ENCODE peak calls at places on chromosomes 2 and 18, in seven cellular contexts. L is HCT116; O is kidney; F is fibroblast of mammary gland; G is heart right ventricle; D is CD8-positive, alpha-beta T cell; B is choroid plexus epithelial cell. V is an unnamed sample.

GRCh38 chr18:39870586-39870985 is 2084.4 kb upstream of the PIK3C3 start:
- DNase-seq in L (no peak), O (no peak), F (peak; percentile 7), G (no peak), D (no peak), B (peak; percentile 27), V (no peak)

GRCh38 chr2:190182071-190182524 is 119.6 kb upstream of the MSTN start:
- DNase-seq in L (no peak), O (no peak), F (no peak), G (no peak), D (no peak), B (no peak), V (no peak)

GRCh38 chr2:19272039-19272438 is 86.4 kb downstream of the OSR1 start:
- DNase-seq in L (no peak), O (no peak), F (no peak), G (no peak), D (no peak), B (no peak), V (no peak)

GRCh38 chr2:47451790-47452189 is 48.8 kb downstream of the MSH2 start:
- DNase-seq in L (no peak), O (no peak), F (no peak), G (no peak), D (no peak), B (no peak), V (no peak)

GRCh38 chr2:167670588-167670987 is 576.8 kb downstream of the STK39 start:
- DNase-seq in L (no peak), O (no peak), F (no peak), G (no peak), D (no peak), B (no peak), V (no peak)

GRCh38 chr18:58213445-58213844 is 169.4 kb downstream of the NEDD4L start:
- DNase-seq in L (no peak), O (no peak), F (peak; percentile 95), G (no peak), D (no peak), B (peak; percentile 88), V (no peak)

GRCh38 chr2:232611559-232612218 is 21.7 kb upstream of the EFHD1 start:
- DNase-seq in L (no peak), O (peak; percentile 79), F (peak; percentile 36), G (peak; percentile 53), D (peak; percentile 72), B (peak; percentile 64), V (peak; percentile 70)

GRCh38 chr2:56448403-56448998 is 264.7 kb downstream of the CCDC85A start:
- DNase-seq in L (no peak), O (no peak), F (no peak), G (no peak), D (no peak), B (no peak), V (no peak)

GRCh38 chr2:80302465-80303005 is 2.0 kb downstream of the LRRTM1 start:
- DNase-seq in L (no peak), O (peak; percentile 51), F (no peak), G (no peak), D (no peak), B (no peak), V (no peak)

GRCh38 chr2:201674298-201674697 is 24.1 kb downstream of the MPP4 start:
- DNase-seq in L (no peak), O (no peak), F (no peak), G (no peak), D (no peak), B (no peak), V (no peak)

GRCh38 chr2:29117636-29118303 is 2.6 kb downstream of the CLIP4 start:
- DNase-seq in L (peak; percentile 77), O (no peak), F (peak; percentile 57), G (no peak), D (no peak), B (peak; percentile 84), V (no peak)

GRCh38 chr2:65067806-65068553 is 11.8 kb downstream of the CEP68 start:
- DNase-seq in L (no peak), O (no peak), F (no peak), G (no peak), D (no peak), B (no peak), V (no peak)

GRCh38 chr2:74867841-74868658 is 34.1 kb downstream of the HK2 start:
- DNase-seq in L (no peak), O (no peak), F (peak; percentile 66), G (no peak), D (no peak), B (peak; percentile 98), V (no peak)

GRCh38 chr18:76720683-76721082 is 101.7 kb upstream of the ZNF236 start:
- DNase-seq in L (no peak), O (no peak), F (peak; percentile 25), G (no peak), D (no peak), B (peak; percentile 18), V (peak; percentile 31)

DNA sequence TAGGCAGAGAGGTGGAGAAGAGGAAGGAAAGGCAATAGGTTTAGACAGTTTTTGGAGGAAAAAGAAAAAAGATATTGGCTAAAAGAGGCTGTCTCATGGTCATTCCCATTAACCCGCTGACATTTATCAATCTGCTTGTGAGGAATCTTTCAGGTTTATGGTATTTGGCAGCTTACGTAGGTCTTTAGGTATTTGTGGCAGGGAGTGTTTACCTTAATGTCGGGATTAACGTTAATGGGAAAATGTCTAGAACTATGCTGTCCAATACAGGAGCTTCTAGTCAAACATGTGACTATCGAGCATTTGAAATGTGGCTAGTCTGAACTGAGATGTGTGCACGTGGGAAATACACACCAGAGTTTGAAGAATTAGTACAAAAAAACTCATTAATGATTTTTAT is 144.2 kb downstream of the BABAM2 start:
- DNase-seq in L (no peak), O (no peak), F (no peak), G (no peak), D (no peak), B (no peak), V (no peak)
- H3K4me3 ChIP-seq in L (no peak overlapping the region), O (no peak overlapping the region), F (no peak overlapping the region), G (no peak overlapping the region), D (no peak overlapping the region), B (no peak overlapping the region), V (no peak overlapping the region)

DNA sequence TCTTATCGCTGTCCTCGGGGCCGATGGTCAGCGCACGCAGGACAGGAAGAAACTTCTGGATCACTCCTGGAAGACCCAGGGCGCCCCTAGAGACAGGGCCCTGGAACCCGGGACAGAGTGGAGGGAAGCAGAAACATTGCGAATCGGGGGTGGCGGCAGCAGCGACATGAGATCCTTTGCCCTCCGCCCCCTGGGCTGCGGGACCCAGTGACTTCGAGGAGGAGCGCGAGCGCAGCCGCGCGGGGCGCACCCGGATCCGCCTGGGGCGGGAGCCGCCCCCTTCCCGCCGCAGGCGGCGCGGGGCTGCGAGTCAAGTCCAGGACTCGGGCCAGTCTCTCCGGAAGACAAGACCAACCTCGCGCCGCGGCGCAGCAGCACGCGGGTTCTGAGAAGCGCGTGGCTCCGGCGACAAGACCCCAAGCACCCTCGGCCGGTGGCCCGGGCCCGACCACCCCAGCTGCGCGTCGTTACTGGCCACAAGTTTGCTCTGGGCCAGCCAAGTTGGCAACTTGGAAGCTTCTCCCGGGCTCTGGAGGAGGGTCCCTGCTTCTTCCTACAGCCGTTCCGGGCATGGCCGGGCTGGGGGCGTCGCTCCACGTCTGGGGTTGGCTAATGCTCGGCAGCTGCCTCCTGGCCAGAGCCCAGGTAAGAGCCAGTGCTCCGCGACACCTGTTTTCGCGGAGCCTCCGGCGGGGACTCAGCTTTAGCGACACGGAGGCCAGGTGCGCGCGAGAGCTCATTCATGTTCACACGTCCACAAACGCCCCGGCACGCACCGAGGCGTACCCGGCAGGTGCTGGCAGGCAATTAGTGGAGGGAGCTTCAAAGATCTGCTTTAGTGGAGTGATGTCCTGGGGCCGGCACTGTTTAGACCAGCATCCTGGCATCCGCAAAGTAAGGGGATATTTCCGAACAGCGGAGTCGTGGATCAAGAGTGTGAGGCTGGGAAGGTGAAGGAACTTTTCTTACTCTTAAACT is at the start of gene PTH2R:
- DNase-seq in L (no peak), O (peak; percentile 73), F (peak; percentile 9), G (no peak), D (no peak), B (peak; percentile 10), V (no peak)
- H3K4me3 ChIP-seq in L (no peak within 1 kb of the TSS), O (peak within 1 kb of the TSS; percentile 51), F (no peak within 1 kb of the TSS), G (peak within 1 kb of the TSS; percentile 13), D (no peak within 1 kb of the TSS), B (peak within 1 kb of the TSS; percentile 20), V (no peak within 1 kb of the TSS)

DNA sequence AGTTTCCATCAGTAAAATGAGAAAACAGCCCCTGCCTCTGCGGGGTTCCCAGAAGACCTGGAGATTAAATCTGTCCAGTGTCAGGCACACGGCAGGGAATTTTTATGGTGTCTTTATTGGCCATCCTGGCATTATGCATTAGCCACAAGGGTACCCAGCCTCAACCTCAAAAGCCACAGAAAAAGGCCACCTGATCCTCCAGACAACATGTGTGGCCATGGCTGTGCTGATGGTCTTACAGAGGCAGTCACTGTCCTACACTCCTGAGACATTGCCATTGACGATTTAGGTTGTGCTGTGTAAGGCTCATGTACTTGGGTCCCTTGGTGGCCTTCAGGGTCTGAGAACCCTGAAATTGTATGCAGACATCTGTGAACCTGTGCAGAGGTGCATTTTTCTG is 115.6 kb downstream of the SMAD7 start:
- DNase-seq in L (no peak), O (peak; percentile 13), F (no peak), G (no peak), D (no peak), B (no peak), V (no peak)
- H3K4me3 ChIP-seq in L (no peak overlapping the region), O (no peak overlapping the region), F (no peak overlapping the region), G (no peak overlapping the region), D (peak overlapping the region; percentile 8), B (no peak overlapping the region), V (no peak overlapping the region)

GRCh38 chr2:226797289-226797988 is 2.2 kb downstream of the IRS1 start:
- DNase-seq in L (no peak), O (peak; percentile 78), F (peak; percentile 58), G (peak; percentile 17), D (no peak), B (peak; percentile 12), V (no peak)

GRCh38 chr2:226796840-226797288 is 2.8 kb downstream of the IRS1 start:
- DNase-seq in L (no peak), O (peak; percentile 84), F (peak; percentile 69), G (peak; percentile 27), D (no peak), B (peak; percentile 64), V (peak; percentile 22)

GRCh38 chr2:226795281-226796011 is 4.2 kb downstream of the IRS1 start:
- DNase-seq in L (no peak), O (peak; percentile 82), F (peak; percentile 63), G (peak; percentile 10), D (no peak), B (peak; percentile 22), V (peak; percentile 13)

GRCh38 chr2:226794751-226795171 is 4.9 kb downstream of the IRS1 start:
- DNase-seq in L (no peak), O (no peak), F (peak; percentile 89), G (peak; percentile 17), D (no peak), B (peak; percentile 86), V (no peak)

DNA sequence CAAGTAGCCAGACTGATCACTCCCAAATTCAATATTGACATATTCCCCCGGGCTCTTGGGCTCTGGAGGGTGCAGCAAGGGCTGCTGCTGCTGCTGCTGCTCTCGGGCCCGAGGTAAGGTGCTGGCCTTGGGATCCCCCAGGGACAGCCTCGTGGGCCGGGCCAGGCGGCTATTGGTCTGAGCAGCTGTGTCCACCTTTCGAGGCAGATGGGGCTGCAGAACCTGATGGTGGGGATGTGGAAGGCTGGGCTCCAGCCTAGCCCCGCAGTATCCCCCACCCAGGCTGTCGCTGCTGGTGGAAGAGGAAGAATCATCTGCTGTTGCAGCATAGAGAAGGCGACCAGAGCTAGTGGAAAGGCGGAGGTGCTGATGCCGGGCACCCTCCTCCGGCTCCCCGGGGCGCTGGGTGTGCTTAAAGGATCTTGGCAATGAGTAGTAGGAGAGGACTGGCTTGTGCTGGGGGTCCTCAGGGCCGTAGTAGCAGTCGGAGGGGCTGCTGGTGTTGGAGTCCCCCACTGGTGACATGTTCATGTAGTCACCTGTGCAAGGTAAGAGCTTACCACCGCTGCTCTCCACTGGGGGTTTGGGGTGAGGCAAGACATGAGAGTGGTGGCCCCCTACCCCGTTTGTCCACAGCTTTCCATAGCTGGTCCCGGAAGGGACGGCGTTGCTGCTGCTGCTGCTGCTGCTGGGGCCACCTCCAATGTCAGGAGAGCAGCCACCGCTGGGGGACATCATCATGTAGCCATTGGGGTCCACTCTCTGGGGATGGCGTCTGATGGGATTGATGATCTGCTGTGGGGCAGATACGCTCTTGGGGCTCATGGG is 3.4 kb downstream of the IRS1 start:
- DNase-seq in L (no peak), O (peak; percentile 76), F (no peak), G (no peak), D (no peak), B (peak; percentile 17), V (no peak)
- H3K4me3 ChIP-seq in L (no peak overlapping the region), O (peak overlapping the region; percentile 68), F (peak overlapping the region; percentile 76), G (peak overlapping the region; percentile 95), D (no peak overlapping the region), B (peak overlapping the region; percentile 71), V (peak overlapping the region; percentile 17)

V was measured in DND-41.